ENCODE peak calls at places on chromosomes 11 and 22, in ten cellular contexts. C is activated T-helper 1 cell treated with Interleukin-2 at 50 U/mL for 16 hours; T is stimulated activated CD4-positive, alpha-beta T cell treated with anti-CD3 and anti-CD28 coated beads, Interleukin-15, amount 100 ng/mL, for 24 hours; A is T-helper 1 cell; S is HFFc6; M is HTR-8/SVneo; H is HAP-1; D is activated naive CD4-positive, alpha-beta T cell; Q is GM23338; R is CD4-positive, CD25-positive, alpha-beta regulatory T cell. Y is an unnamed sample.

GRCh38 chr11:119266517-119267255 is 50.2 kb downstream of the MCAM start:
- DNase-seq in C (no peak), T (no peak), A (no peak), S (no peak), M (no peak), H (no peak), D (no peak), Q (no peak), R (no peak), Y (no peak)

GRCh38 chr22:38965614-38966378 is 8.4 kb downstream of the APOBEC3A start:
- DNase-seq in C (no peak), T (no peak), A (no peak), S (no peak), M (no peak), H (no peak), D (no peak), Q (no peak), R (no peak), Y (no peak)

GRCh38 chr11:61121917-61122316 is 19.6 kb downstream of the CD5 start:
- DNase-seq in C (no peak), T (no peak), A (no peak), S (no peak), M (no peak), H (no peak), D (no peak), Q (no peak), R (no peak), Y (no peak)

GRCh38 chr11:30488304-30488998 is 97.7 kb downstream of the MPPED2 start:
- DNase-seq in C (no peak), T (no peak), A (no peak), S (no peak), M (no peak), H (peak; percentile 61), D (no peak), Q (no peak), R (no peak), Y (no peak)

GRCh38 chr11:61682093-61682732 is 2.0 kb downstream of the DAGLA start:
- DNase-seq in C (no peak), T (no peak), A (no peak), S (no peak), M (no peak), H (no peak), D (no peak), Q (no peak), R (no peak), Y (no peak)

GRCh38 chr11:10942621-10943020 is 84.8 kb upstream of the ZBED5 start:
- DNase-seq in C (no peak), T (no peak), A (no peak), S (no peak), M (no peak), H (no peak), D (no peak), Q (no peak), R (no peak), Y (no peak)

GRCh38 chr11:72673943-72674828 is at the start of gene PDE2A:
- DNase-seq in C (no peak), T (no peak), A (no peak), S (no peak), M (no peak), H (no peak), D (no peak), Q (peak; percentile 73), R (no peak), Y (no peak)

GRCh38 chr11:34242037-34242625 is 115.7 kb downstream of the ABTB2 start:
- DNase-seq in C (no peak), T (no peak), A (no peak), S (peak; percentile 7), M (no peak), H (no peak), D (no peak), Q (no peak), R (no peak), Y (peak; percentile 22)

GRCh38 chr11:77267910-77268309 is 33.6 kb downstream of the GDPD4 start:
- DNase-seq in C (no peak), T (no peak), A (no peak), S (peak; percentile 82), M (no peak), H (no peak), D (no peak), Q (no peak), R (no peak), Y (peak; percentile 42)

GRCh38 chr11:77515483-77515882 is 41.6 kb upstream of the PAK1 start:
- DNase-seq in C (no peak), T (no peak), A (no peak), S (no peak), M (no peak), H (no peak), D (no peak), Q (no peak), R (no peak), Y (no peak)

GRCh38 chr22:41425704-41426365 is 20.8 kb downstream of the TOB2 start:
- DNase-seq in C (no peak), T (peak; percentile 46), A (no peak), S (no peak), M (no peak), H (no peak), D (no peak), Q (no peak), R (no peak), Y (no peak)

GRCh38 chr11:41065432-41065831 is 394.0 kb downstream of the LRRC4C start:
- DNase-seq in C (no peak), T (no peak), A (no peak), S (no peak), M (no peak), H (no peak), D (no peak), Q (no peak), R (no peak), Y (no peak)

GRCh38 chr11:76753950-76754349 is 29.2 kb upstream of the TSKU start:
- DNase-seq in C (no peak), T (no peak), A (no peak), S (no peak), M (no peak), H (no peak), D (no peak), Q (no peak), R (no peak), Y (no peak)

GRCh38 chr11:28038775-28039174 is 69.2 kb downstream of the KIF18A start:
- DNase-seq in C (no peak), T (no peak), A (no peak), S (no peak), M (no peak), H (no peak), D (no peak), Q (no peak), R (no peak), Y (no peak)

GRCh38 chr22:17916226-17916889 is 108.0 kb downstream of the MICAL3 start:
- DNase-seq in C (no peak), T (no peak), A (no peak), S (no peak), M (no peak), H (no peak), D (no peak), Q (no peak), R (no peak), Y (no peak)

GRCh38 chr11:128448487-128448886 is 138.9 kb downstream of the ETS1 start:
- DNase-seq in C (no peak), T (no peak), A (no peak), S (peak; percentile 64), M (no peak), H (no peak), D (no peak), Q (peak; percentile 11), R (no peak), Y (no peak)

GRCh38 chr11:19597876-19598275 is 114.8 kb upstream of the NAV2 start:
- DNase-seq in C (no peak), T (no peak), A (no peak), S (peak; percentile 25), M (peak; percentile 67), H (no peak), D (no peak), Q (no peak), R (no peak), Y (no peak)

GRCh38 chr11:120517390-120518315 is 6.1 kb downstream of the GRIK4 start:
- DNase-seq in C (no peak), T (no peak), A (no peak), S (no peak), M (peak; percentile 66), H (no peak), D (no peak), Q (no peak), R (no peak), Y (no peak)

GRCh38 chr11:84899134-84899533 is 728.0 kb downstream of the DLG2 start:
- DNase-seq in C (no peak), T (no peak), A (no peak), S (no peak), M (no peak), H (no peak), D (no peak), Q (no peak), R (no peak), Y (no peak)

GRCh38 chr22:33539902-33540751 is 380.1 kb downstream of the LARGE1 start:
- DNase-seq in C (no peak), T (no peak), A (no peak), S (no peak), M (no peak), H (no peak), D (no peak), Q (no peak), R (no peak), Y (peak; percentile 18)

GRCh38 chr11:20250644-20251247 is 90.5 kb upstream of the DBX1 start:
- DNase-seq in C (no peak), T (no peak), A (no peak), S (no peak), M (no peak), H (no peak), D (no peak), Q (no peak), R (no peak), Y (no peak)

GRCh38 chr11:29328961-29329441 is 687.8 kb downstream of the KCNA4 start:
- DNase-seq in C (no peak), T (no peak), A (no peak), S (peak; percentile 66), M (peak; percentile 41), H (peak; percentile 7), D (no peak), Q (peak; percentile 28), R (no peak), Y (peak; percentile 45)

GRCh38 chr11:69209936-69210659 is 54.4 kb downstream of the SMIM38 start:
- DNase-seq in C (no peak), T (peak; percentile 35), A (no peak), S (peak; percentile 1), M (no peak), H (no peak), D (no peak), Q (no peak), R (no peak), Y (no peak)

GRCh38 chr11:118671254-118671653 is 8.2 kb downstream of the TREH start:
- DNase-seq in C (no peak), T (no peak), A (no peak), S (no peak), M (no peak), H (no peak), D (no peak), Q (no peak), R (no peak), Y (no peak)

GRCh38 chr11:33658195-33658900 is 42.3 kb downstream of the C11orf91 start:
- DNase-seq in C (no peak), T (no peak), A (no peak), S (no peak), M (no peak), H (no peak), D (no peak), Q (peak; percentile 24), R (no peak), Y (no peak)

GRCh38 chr22:23527971-23528740 is 51.9 kb downstream of the IGLL1 start:
- DNase-seq in C (no peak), T (no peak), A (no peak), S (no peak), M (no peak), H (no peak), D (no peak), Q (no peak), R (no peak), Y (no peak)